ENCODE peak calls at places on chromosomes 1 and 21, in eight cellular contexts. One of them, this sample, is unnamed.

GRCh38 chr1:174965006-174965971 is 34.5 kb upstream of the CACYBP start:
- DNase-seq in left cardiac atrium: no peak
- DNase-seq in effector CD8-positive, alpha-beta T cell: no peak
- DNase-seq in ELR: no peak
- DNase-seq in nucleus accumbens: no peak
- DNase-seq in EH: no peak
- DNase-seq in SW480: no peak
- DNase-seq in NCI-H774: no peak
- DNase-seq in this sample: no peak

GRCh38 chr1:156468693-156469345 is 31.8 kb downstream of the MEF2D start:
- DNase-seq in left cardiac atrium: no peak
- DNase-seq in effector CD8-positive, alpha-beta T cell: no peak
- DNase-seq in ELR: no peak
- DNase-seq in nucleus accumbens: no peak
- DNase-seq in EH: peak
- DNase-seq in SW480: no peak
- DNase-seq in NCI-H774: no peak
- DNase-seq in this sample: no peak

GRCh38 chr1:233668725-233669294 is 54.9 kb downstream of the KCNK1 start:
- DNase-seq in left cardiac atrium: no peak
- DNase-seq in effector CD8-positive, alpha-beta T cell: no peak
- DNase-seq in ELR: peak
- DNase-seq in nucleus accumbens: no peak
- DNase-seq in EH: peak
- DNase-seq in SW480: no peak
- DNase-seq in NCI-H774: no peak
- DNase-seq in this sample: peak

GRCh38 chr1:209218113-209218512 is 365.4 kb upstream of the CAMK1G start:
- DNase-seq in left cardiac atrium: no peak
- DNase-seq in effector CD8-positive, alpha-beta T cell: no peak
- DNase-seq in ELR: no peak
- DNase-seq in nucleus accumbens: no peak
- DNase-seq in EH: no peak
- DNase-seq in SW480: no peak
- DNase-seq in NCI-H774: no peak
- DNase-seq in this sample: no peak

GRCh38 chr1:178941849-178942248 is 71.0 kb upstream of the ANGPTL1 start:
- DNase-seq in left cardiac atrium: no peak
- DNase-seq in effector CD8-positive, alpha-beta T cell: no peak
- DNase-seq in ELR: no peak
- DNase-seq in nucleus accumbens: no peak
- DNase-seq in EH: no peak
- DNase-seq in SW480: no peak
- DNase-seq in NCI-H774: no peak
- DNase-seq in this sample: no peak

GRCh38 chr21:45041351-45041805 is 33.0 kb upstream of the ADARB1 start:
- DNase-seq in left cardiac atrium: peak
- DNase-seq in effector CD8-positive, alpha-beta T cell: no peak
- DNase-seq in ELR: no peak
- DNase-seq in nucleus accumbens: no peak
- DNase-seq in EH: peak
- DNase-seq in SW480: no peak
- DNase-seq in NCI-H774: no peak
- DNase-seq in this sample: peak

GRCh38 chr1:206898089-206898908 is 1.1 kb downstream of the IL24 start:
- DNase-seq in left cardiac atrium: no peak
- DNase-seq in effector CD8-positive, alpha-beta T cell: no peak
- DNase-seq in ELR: peak
- DNase-seq in nucleus accumbens: no peak
- DNase-seq in EH: peak
- DNase-seq in SW480: peak
- DNase-seq in NCI-H774: no peak
- DNase-seq in this sample: peak

GRCh38 chr1:167064622-167065021 is 25.6 kb downstream of the GPA33 start:
- DNase-seq in left cardiac atrium: no peak
- DNase-seq in effector CD8-positive, alpha-beta T cell: no peak
- DNase-seq in ELR: no peak
- DNase-seq in nucleus accumbens: no peak
- DNase-seq in EH: no peak
- DNase-seq in SW480: no peak
- DNase-seq in NCI-H774: no peak
- DNase-seq in this sample: no peak

GRCh38 chr21:45586289-45586858 is 44.1 kb upstream of the SLC19A1 start:
- DNase-seq in left cardiac atrium: no peak
- DNase-seq in effector CD8-positive, alpha-beta T cell: no peak
- DNase-seq in ELR: peak
- DNase-seq in nucleus accumbens: no peak
- DNase-seq in EH: no peak
- DNase-seq in SW480: no peak
- DNase-seq in NCI-H774: no peak
- DNase-seq in this sample: no peak

GRCh38 chr1:225004396-225004795 is 74.9 kb downstream of the DNAH14 start:
- DNase-seq in left cardiac atrium: no peak
- DNase-seq in effector CD8-positive, alpha-beta T cell: no peak
- DNase-seq in ELR: peak
- DNase-seq in nucleus accumbens: no peak
- DNase-seq in EH: no peak
- DNase-seq in SW480: no peak
- DNase-seq in NCI-H774: no peak
- DNase-seq in this sample: no peak

GRCh38 chr21:38804617-38805281 is 980 bp upstream of the ETS2 start:
- DNase-seq in left cardiac atrium: peak
- DNase-seq in effector CD8-positive, alpha-beta T cell: peak
- DNase-seq in ELR: no peak
- DNase-seq in nucleus accumbens: no peak
- DNase-seq in EH: peak
- DNase-seq in SW480: peak
- DNase-seq in NCI-H774: peak
- DNase-seq in this sample: peak

GRCh38 chr1:61124691-61125090 is 42.3 kb downstream of the NFIA start:
- DNase-seq in left cardiac atrium: no peak
- DNase-seq in effector CD8-positive, alpha-beta T cell: no peak
- DNase-seq in ELR: no peak
- DNase-seq in nucleus accumbens: no peak
- DNase-seq in EH: no peak
- DNase-seq in SW480: no peak
- DNase-seq in NCI-H774: no peak
- DNase-seq in this sample: no peak

GRCh38 chr1:59718064-59718988 is 96.4 kb upstream of the HOOK1 start:
- DNase-seq in left cardiac atrium: peak
- DNase-seq in effector CD8-positive, alpha-beta T cell: no peak
- DNase-seq in ELR: peak
- DNase-seq in nucleus accumbens: no peak
- DNase-seq in EH: peak
- DNase-seq in SW480: no peak
- DNase-seq in NCI-H774: no peak
- DNase-seq in this sample: no peak

GRCh38 chr1:153260980-153261792 is 1.7 kb downstream of the LORICRIN start:
- DNase-seq in left cardiac atrium: peak
- DNase-seq in effector CD8-positive, alpha-beta T cell: no peak
- DNase-seq in ELR: peak
- DNase-seq in nucleus accumbens: no peak
- DNase-seq in EH: peak
- DNase-seq in SW480: no peak
- DNase-seq in NCI-H774: no peak
- DNase-seq in this sample: peak

GRCh38 chr21:36163780-36164426 is 7.3 kb downstream of the DOP1B start:
- DNase-seq in left cardiac atrium: no peak
- DNase-seq in effector CD8-positive, alpha-beta T cell: no peak
- DNase-seq in ELR: no peak
- DNase-seq in nucleus accumbens: no peak
- DNase-seq in EH: no peak
- DNase-seq in SW480: no peak
- DNase-seq in NCI-H774: peak
- DNase-seq in this sample: no peak

GRCh38 chr1:92874987-92875386 is 43.1 kb downstream of the RPL5 start:
- DNase-seq in left cardiac atrium: no peak
- DNase-seq in effector CD8-positive, alpha-beta T cell: no peak
- DNase-seq in ELR: no peak
- DNase-seq in nucleus accumbens: no peak
- DNase-seq in EH: no peak
- DNase-seq in SW480: no peak
- DNase-seq in NCI-H774: no peak
- DNase-seq in this sample: no peak

GRCh38 chr1:3603566-3604467 is 7.5 kb downstream of the MEGF6 start:
- DNase-seq in left cardiac atrium: no peak
- DNase-seq in effector CD8-positive, alpha-beta T cell: no peak
- DNase-seq in ELR: no peak
- DNase-seq in nucleus accumbens: no peak
- DNase-seq in EH: no peak
- DNase-seq in SW480: no peak
- DNase-seq in NCI-H774: no peak
- DNase-seq in this sample: no peak

GRCh38 chr1:40153073-40153770 is 8.0 kb upstream of the RLF start:
- DNase-seq in left cardiac atrium: no peak
- DNase-seq in effector CD8-positive, alpha-beta T cell: no peak
- DNase-seq in ELR: peak
- DNase-seq in nucleus accumbens: no peak
- DNase-seq in EH: peak
- DNase-seq in SW480: peak
- DNase-seq in NCI-H774: peak
- DNase-seq in this sample: peak

GRCh38 chr1:94623560-94624148 is 82.1 kb upstream of the F3 start:
- DNase-seq in left cardiac atrium: no peak
- DNase-seq in effector CD8-positive, alpha-beta T cell: no peak
- DNase-seq in ELR: peak
- DNase-seq in nucleus accumbens: no peak
- DNase-seq in EH: peak
- DNase-seq in SW480: no peak
- DNase-seq in NCI-H774: no peak
- DNase-seq in this sample: no peak

GRCh38 chr1:29686012-29686930 is 449.9 kb downstream of the PTPRU start:
- DNase-seq in left cardiac atrium: no peak
- DNase-seq in effector CD8-positive, alpha-beta T cell: no peak
- DNase-seq in ELR: peak
- DNase-seq in nucleus accumbens: no peak
- DNase-seq in EH: peak
- DNase-seq in SW480: no peak
- DNase-seq in NCI-H774: no peak
- DNase-seq in this sample: peak

GRCh38 chr1:230517786-230518185 is 91.7 kb upstream of the PGBD5 start:
- DNase-seq in left cardiac atrium: no peak
- DNase-seq in effector CD8-positive, alpha-beta T cell: no peak
- DNase-seq in ELR: no peak
- DNase-seq in nucleus accumbens: no peak
- DNase-seq in EH: no peak
- DNase-seq in SW480: no peak
- DNase-seq in NCI-H774: peak
- DNase-seq in this sample: no peak

GRCh38 chr1:59641861-59642260 is 172.9 kb upstream of the HOOK1 start:
- DNase-seq in left cardiac atrium: no peak
- DNase-seq in effector CD8-positive, alpha-beta T cell: no peak
- DNase-seq in ELR: no peak
- DNase-seq in nucleus accumbens: no peak
- DNase-seq in EH: peak
- DNase-seq in SW480: no peak
- DNase-seq in NCI-H774: no peak
- DNase-seq in this sample: no peak

GRCh38 chr1:212609701-212610574 is 1.4 kb downstream of the ATF3 start:
- DNase-seq in left cardiac atrium: no peak
- DNase-seq in effector CD8-positive, alpha-beta T cell: no peak
- DNase-seq in ELR: peak
- DNase-seq in nucleus accumbens: no peak
- DNase-seq in EH: peak
- DNase-seq in SW480: peak
- DNase-seq in NCI-H774: no peak
- DNase-seq in this sample: peak

GRCh38 chr21:31194510-31195293 is 149.4 kb downstream of the TIAM1 start:
- DNase-seq in left cardiac atrium: no peak
- DNase-seq in effector CD8-positive, alpha-beta T cell: no peak
- DNase-seq in ELR: no peak
- DNase-seq in nucleus accumbens: no peak
- DNase-seq in EH: no peak
- DNase-seq in SW480: no peak
- DNase-seq in NCI-H774: no peak
- DNase-seq in this sample: no peak

GRCh38 chr1:226408285-226409184 is 642 bp upstream of the PARP1 start:
- DNase-seq in left cardiac atrium: peak
- DNase-seq in effector CD8-positive, alpha-beta T cell: no peak
- DNase-seq in ELR: no peak
- DNase-seq in nucleus accumbens: no peak
- DNase-seq in EH: no peak
- DNase-seq in SW480: no peak
- DNase-seq in NCI-H774: no peak
- DNase-seq in this sample: no peak

GRCh38 chr1:164602480-164603093 is 43.6 kb downstream of the PBX1 start:
- DNase-seq in left cardiac atrium: peak
- DNase-seq in effector CD8-positive, alpha-beta T cell: no peak
- DNase-seq in ELR: no peak
- DNase-seq in nucleus accumbens: no peak
- DNase-seq in EH: peak
- DNase-seq in SW480: peak
- DNase-seq in NCI-H774: peak
- DNase-seq in this sample: peak

GRCh38 chr1:18282851-18283600 is 175.4 kb downstream of the IGSF21 start:
- DNase-seq in left cardiac atrium: no peak
- DNase-seq in effector CD8-positive, alpha-beta T cell: no peak
- DNase-seq in ELR: no peak
- DNase-seq in nucleus accumbens: no peak
- DNase-seq in EH: no peak
- DNase-seq in SW480: peak
- DNase-seq in NCI-H774: no peak
- DNase-seq in this sample: no peak

GRCh38 chr21:42638266-42638863 is 15.1 kb upstream of the PDE9A start:
- DNase-seq in left cardiac atrium: no peak
- DNase-seq in effector CD8-positive, alpha-beta T cell: no peak
- DNase-seq in ELR: no peak
- DNase-seq in nucleus accumbens: no peak
- DNase-seq in EH: no peak
- DNase-seq in SW480: no peak
- DNase-seq in NCI-H774: no peak
- DNase-seq in this sample: no peak

GRCh38 chr1:220527279-220528048 is 472 bp upstream of the MARK1 start:
- DNase-seq in left cardiac atrium: peak
- DNase-seq in effector CD8-positive, alpha-beta T cell: no peak
- DNase-seq in ELR: no peak
- DNase-seq in nucleus accumbens: peak
- DNase-seq in EH: peak
- DNase-seq in SW480: peak
- DNase-seq in NCI-H774: peak
- DNase-seq in this sample: peak

GRCh38 chr1:93608188-93609109 is 73.2 kb downstream of the BCAR3 start:
- DNase-seq in left cardiac atrium: no peak
- DNase-seq in effector CD8-positive, alpha-beta T cell: no peak
- DNase-seq in ELR: no peak
- DNase-seq in nucleus accumbens: no peak
- DNase-seq in EH: peak
- DNase-seq in SW480: no peak
- DNase-seq in NCI-H774: no peak
- DNase-seq in this sample: peak

This sample was measured in RPMI7951.